ENCODE peak calls at places on chromosomes 16 and 17, in ten cellular contexts. G is psoas muscle, M is upper lobe of left lung, O is brain microvascular endothelial cell, Z is iPS DF 6.9, D is GM23248, W is heart right ventricle, T is colonic mucosa, I is suprapubic skin, V is lung. S is an unnamed sample.

GRCh38 chr16:10622036-10622921 is 41.9 kb upstream of the EMP2 start:
- DNase-seq in T (no peak), M (peak), I (no peak), V (peak), Z (no peak), G (no peak), W (peak), D (no peak), O (no peak), S (no peak)

GRCh38 chr17:16434662-16435061 is 19.3 kb downstream of the TRPV2 start:
- DNase-seq in M (no peak), O (no peak), V (no peak), Z (no peak), I (no peak), T (no peak), W (no peak), D (no peak), G (no peak), S (no peak)

GRCh38 chr17:63567229-63567628 is 17.0 kb downstream of the DCAF7 start:
- DNase-seq in D (no peak), V (no peak), M (no peak), T (no peak), Z (no peak), O (no peak), G (no peak), W (no peak), I (no peak), S (no peak)

GRCh38 chr17:78294356-78294755 is 62.9 kb downstream of the TMEM235 start:
- DNase-seq in T (no peak), M (no peak), V (no peak), I (no peak), O (no peak), D (no peak), G (no peak), Z (no peak), W (no peak), S (no peak)

GRCh38 chr17:32298298-32298697 is 32.7 kb downstream of the RHBDL3 start:
- DNase-seq in V (no peak), M (no peak), O (no peak), T (no peak), D (peak), I (no peak), G (no peak), W (no peak), Z (no peak), S (no peak)

GRCh38 chr16:31110106-31111034 is 2.2 kb downstream of the BCKDK start:
- DNase-seq in V (no peak), M (no peak), D (no peak), O (no peak), W (no peak), T (no peak), I (no peak), Z (no peak), G (no peak), S (peak)

GRCh38 chr17:79803421-79803996 is 6.6 kb upstream of the CBX8 start:
- DNase-seq in Z (no peak), I (no peak), O (no peak), G (no peak), T (no peak), W (no peak), V (no peak), M (peak), D (no peak), S (no peak)

GRCh38 chr17:62892870-62893338 is 73.1 kb upstream of the TANC2 start:
- DNase-seq in T (peak), D (peak), W (no peak), G (no peak), Z (no peak), I (no peak), M (no peak), O (peak), V (peak), S (no peak)

GRCh38 chr16:57372372-57373116 is at the start of gene CX3CL1:
- DNase-seq in V (peak), T (peak), I (peak), D (peak), G (no peak), O (peak), Z (no peak), M (peak), W (peak), S (peak)
- H3K27ac ChIP-seq in V (peak), T (peak), I (peak), D (no peak), G (peak), O (no peak), Z (no peak), M (peak), W (peak), S (peak)

GRCh38 chr17:50117202-50118040 is 12.5 kb downstream of the SAMD14 start:
- DNase-seq in T (peak), I (no peak), Z (no peak), D (peak), M (peak), V (peak), W (peak), G (peak), O (no peak), S (peak)
- H3K4me3 ChIP-seq in T (no peak), I (peak), Z (peak), D (peak), M (no peak), V (no peak), W (peak), G (peak), O (no peak), S (no peak)

GRCh38 chr17:57852955-57853328 is 3.1 kb upstream of the MRPS23 start:
- DNase-seq in W (no peak), M (no peak), Z (no peak), G (no peak), V (no peak), O (no peak), I (no peak), D (no peak), T (no peak), S (no peak)
- H3K27ac ChIP-seq in W (peak), M (no peak), Z (no peak), G (peak), V (no peak), O (no peak), I (no peak), D (no peak), T (no peak), S (no peak)

DNA sequence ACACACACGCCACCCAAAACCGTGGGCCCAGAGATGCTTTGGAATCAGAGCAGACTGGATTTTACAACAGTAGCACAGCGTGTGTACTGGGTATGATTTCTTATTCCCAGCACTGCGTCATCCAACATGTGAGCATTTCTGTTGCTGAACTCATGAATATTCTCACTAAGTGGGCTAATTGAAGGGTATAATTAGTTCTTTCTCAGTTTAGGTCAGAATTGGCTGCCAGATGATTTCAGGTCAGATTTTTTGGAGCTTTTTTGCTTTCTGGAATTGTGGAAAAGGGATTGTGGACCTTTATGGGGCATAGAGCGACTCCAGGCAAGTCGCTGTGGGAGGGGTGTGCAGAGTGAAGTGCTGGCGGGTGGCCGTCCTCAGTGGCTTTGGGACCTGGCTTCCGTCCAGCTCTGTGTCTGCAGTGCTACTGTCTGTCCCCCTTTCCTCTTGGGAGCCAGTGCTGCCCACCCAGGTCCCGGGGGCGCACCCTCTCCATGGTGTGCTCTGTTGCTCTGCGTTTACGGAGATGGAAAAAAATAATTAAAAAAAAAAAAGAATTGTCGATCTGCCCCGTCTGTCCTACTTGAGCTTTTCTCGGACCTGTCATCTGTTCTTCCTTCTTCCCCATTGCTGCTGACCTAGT is 25.0 kb downstream of the FOXK2 start:
- DNase-seq in D (no peak), W (peak), I (no peak), V (no peak), Z (no peak), G (peak), T (no peak), M (no peak), O (no peak), S (no peak)
- H3K4me3 ChIP-seq in D (no peak), W (peak), I (peak), V (no peak), Z (no peak), G (peak), T (no peak), M (no peak), O (peak), S (no peak)

GRCh38 chr17:11492511-11492910 is 105.8 kb upstream of the DNAH9 start:
- DNase-seq in O (no peak), G (no peak), V (no peak), I (no peak), T (no peak), W (no peak), Z (no peak), M (no peak), D (no peak), S (no peak)
- H3K27ac ChIP-seq in O (no peak), G (no peak), V (no peak), I (no peak), T (no peak), W (no peak), Z (no peak), M (no peak), D (no peak), S (no peak)

GRCh38 chr17:58088624-58089023 is 5.4 kb downstream of the DYNLL2 start:
- DNase-seq in O (no peak), W (no peak), T (no peak), I (no peak), Z (no peak), V (no peak), G (no peak), D (no peak), M (no peak), S (no peak)
- H3K4me3 ChIP-seq in O (no peak), W (no peak), T (no peak), I (no peak), Z (no peak), V (no peak), G (no peak), D (no peak), M (no peak), S (no peak)

GRCh38 chr16:24093049-24093448 is 163.1 kb upstream of the CACNG3 start:
- DNase-seq in D (no peak), M (no peak), G (no peak), O (no peak), T (no peak), V (no peak), I (no peak), Z (no peak), W (no peak), S (no peak)

GRCh38 chr16:24088011-24088410 is 168.1 kb upstream of the CACNG3 start:
- DNase-seq in Z (no peak), T (no peak), W (no peak), G (no peak), V (no peak), M (no peak), D (no peak), I (no peak), O (no peak), S (no peak)

GRCh38 chr16:24091125-24091524 is 165.0 kb upstream of the CACNG3 start:
- DNase-seq in M (no peak), Z (no peak), G (no peak), T (no peak), W (no peak), V (no peak), O (no peak), D (no peak), I (no peak), S (no peak)

GRCh38 chr16:24085665-24086064 is 170.5 kb upstream of the CACNG3 start:
- DNase-seq in D (no peak), O (no peak), M (no peak), G (no peak), W (no peak), V (no peak), I (no peak), T (no peak), Z (no peak), S (no peak)

GRCh38 chr16:24088767-24089166 is 167.4 kb upstream of the CACNG3 start:
- DNase-seq in I (no peak), M (no peak), W (no peak), T (no peak), Z (no peak), G (no peak), V (no peak), D (no peak), O (no peak), S (no peak)
- H3K27ac ChIP-seq in I (no peak), M (no peak), W (no peak), T (no peak), Z (no peak), G (no peak), V (no peak), D (no peak), O (no peak), S (no peak)

GRCh38 chr16:17937003-17937402 is 399.5 kb downstream of the NPIPA8 start:
- DNase-seq in D (no peak), I (no peak), M (no peak), V (no peak), Z (no peak), G (no peak), T (no peak), W (no peak), O (no peak), S (no peak)

GRCh38 chr16:17940584-17940983 is 396.0 kb downstream of the NPIPA8 start:
- DNase-seq in M (no peak), Z (no peak), I (no peak), G (no peak), D (no peak), O (no peak), T (no peak), V (no peak), W (no peak), S (no peak)

GRCh38 chr16:17939723-17940122 is 396.8 kb downstream of the NPIPA8 start:
- DNase-seq in G (no peak), I (no peak), D (no peak), O (no peak), T (no peak), Z (no peak), W (no peak), M (no peak), V (no peak), S (no peak)

GRCh38 chr16:17938546-17938945 is 398.0 kb downstream of the NPIPA8 start:
- DNase-seq in O (no peak), M (no peak), G (no peak), Z (no peak), W (no peak), D (no peak), I (no peak), T (no peak), V (no peak), S (no peak)

GRCh38 chr16:17939052-17939673 is 397.4 kb downstream of the NPIPA8 start:
- DNase-seq in G (no peak), D (no peak), W (no peak), M (no peak), Z (no peak), V (no peak), O (no peak), T (no peak), I (no peak), S (no peak)
- H3K4me3 ChIP-seq in G (no peak), D (no peak), W (no peak), M (no peak), Z (no peak), V (no peak), O (no peak), T (no peak), I (no peak), S (no peak)

GRCh38 chr16:12336158-12336557 is 359.6 kb downstream of the SNX29 start:
- DNase-seq in T (no peak), I (no peak), O (no peak), D (no peak), G (no peak), V (no peak), W (peak), Z (no peak), M (no peak), S (no peak)
- H3K27ac ChIP-seq in T (no peak), I (no peak), O (no peak), D (no peak), G (no peak), V (no peak), W (peak), Z (no peak), M (no peak), S (no peak)